ENCODE peak calls at places on chromosomes 4 and X, in four cellular contexts. H is NCI-H774; N is activated naive CD4-positive, alpha-beta T cell; I is Caki2. F is an unnamed sample.

GRCh38 chr4:63020661-63021060 is 1388.6 kb downstream of the TECRL start:
- DNase-seq in H (no peak), N (no peak), I (no peak), F (no peak)

GRCh38 chr4:139509727-139510410 is 46.1 kb downstream of the SETD7 start:
- DNase-seq in H (no peak), N (no peak), I (peak; percentile 34), F (no peak)

GRCh38 chr4:57044279-57044678 is 65.6 kb downstream of the POLR2B start:
- DNase-seq in H (no peak), N (no peak), I (no peak), F (no peak)

GRCh38 chr4:75745192-75745591 is 20.8 kb downstream of the USO1 start:
- DNase-seq in H (no peak), N (no peak), I (no peak), F (no peak)

GRCh38 chrX:3990569-3990968 is 277.1 kb upstream of the PRKX start:
- DNase-seq in H (no peak), N (no peak), I (no peak), F (peak; percentile 2)

GRCh38 chrX:24025741-24026402 is 1.1 kb downstream of the KLHL15 start:
- DNase-seq in H (peak; percentile 4), N (no peak), I (peak; percentile 49), F (no peak)

GRCh38 chr4:182716207-182716606 is 201.0 kb downstream of the DCTD start:
- DNase-seq in H (no peak), N (no peak), I (no peak), F (no peak)

GRCh38 chrX:7027071-7027470 is 120.4 kb upstream of the STS start:
- DNase-seq in H (no peak), N (no peak), I (no peak), F (no peak)

GRCh38 chr4:135240796-135241195 is 1039.2 kb upstream of the PABPC4L start:
- DNase-seq in H (no peak), N (no peak), I (no peak), F (no peak)

GRCh38 chrX:68190799-68191198 is 242.5 kb downstream of the OPHN1 start:
- DNase-seq in H (no peak), N (no peak), I (no peak), F (no peak)

GRCh38 chrX:69626129-69626528 is 10.2 kb downstream of the EDA start:
- DNase-seq in H (no peak), N (no peak), I (no peak), F (no peak)

GRCh38 chr4:88661724-88662123 is 35.9 kb downstream of the NAP1L5 start:
- DNase-seq in H (no peak), N (no peak), I (no peak), F (no peak)

GRCh38 chr4:183073838-183074145 is 25.3 kb upstream of the WWC2 start:
- DNase-seq in H (no peak), N (no peak), I (no peak), F (no peak)

GRCh38 chr4:182240161-182241130 is 2.8 kb upstream of the TENM3 start:
- DNase-seq in H (no peak), N (no peak), I (peak; percentile 91), F (peak; percentile 83)

GRCh38 chrX:40062525-40063193 is 35.1 kb downstream of the BCOR start:
- DNase-seq in H (no peak), N (no peak), I (no peak), F (no peak)

GRCh38 chr4:137892134-137892533 is 350.0 kb downstream of the SLC7A11 start:
- DNase-seq in H (no peak), N (no peak), I (no peak), F (no peak)